ENCODE peak calls at places on chromosome 14, in seven cellular contexts. E, P, L, Y, T, Z and D are unnamed samples.

GRCh38 chr14:65750906-65751305 is 338.4 kb downstream of the FUT8 start:
- DNase-seq in P (no peak), E (no peak), Y (no peak), T (no peak), L (peak; percentile 19), Z (no peak), D (no peak)

GRCh38 chr14:42921876-42922275 is 1315.2 kb downstream of the LRFN5 start:
- DNase-seq in T (no peak), L (no peak), P (no peak), Y (no peak), Z (no peak), E (no peak), D (no peak)

GRCh38 chr14:96303981-96304380 is 48.0 kb downstream of the BDKRB1 start:
- DNase-seq in T (no peak), Z (no peak), P (no peak), Y (no peak), E (no peak), L (no peak), D (no peak)

GRCh38 chr14:25868521-25869314 is 729.1 kb downstream of the NOVA1 start:
- DNase-seq in L (no peak), T (no peak), E (no peak), Z (no peak), P (no peak), Y (no peak), D (no peak)

GRCh38 chr14:75454963-75455546 is 27.2 kb downstream of the JDP2 start:
- DNase-seq in L (peak; percentile 54), T (peak; percentile 87), P (peak; percentile 76), E (no peak), Y (no peak), Z (no peak), D (no peak)

GRCh38 chr14:76329951-76330350 is 46.0 kb upstream of the ESRRB start:
- DNase-seq in Z (no peak), T (no peak), Y (no peak), E (no peak), L (no peak), P (no peak), D (no peak)

GRCh38 chr14:65335548-65335947 is 77.0 kb upstream of the FUT8 start:
- DNase-seq in Y (no peak), E (no peak), T (peak; percentile 34), Z (no peak), P (no peak), L (no peak), D (no peak)

GRCh38 chr14:102272392-102272791 is 32.6 kb downstream of the MOK start:
- DNase-seq in Y (no peak), T (no peak), L (no peak), Z (no peak), P (peak; percentile 82), E (no peak), D (no peak)

GRCh38 chr14:104115131-104115600 is 23.2 kb upstream of the KIF26A start:
- DNase-seq in L (no peak), T (no peak), P (no peak), E (no peak), Z (no peak), Y (no peak), D (no peak)

GRCh38 chr14:61927521-61927920 is 165.3 kb downstream of the SNAPC1 start:
- DNase-seq in P (peak; percentile 81), E (no peak), T (peak; percentile 42), Y (no peak), Z (peak; percentile 52), L (peak; percentile 81), D (no peak)

GRCh38 chr14:101600336-101600890 is 39.1 kb downstream of the DIO3 start:
- DNase-seq in T (no peak), Z (no peak), E (no peak), P (no peak), L (no peak), Y (no peak), D (no peak)

GRCh38 chr14:89836830-89837469 is 117.6 kb downstream of the EFCAB11 start:
- DNase-seq in Y (no peak), E (no peak), T (no peak), Z (no peak), P (no peak), L (no peak), D (no peak)

GRCh38 chr14:89842852-89843251 is 111.7 kb downstream of the EFCAB11 start:
- DNase-seq in L (no peak), P (no peak), Z (no peak), Y (no peak), T (no peak), E (no peak), D (no peak)

GRCh38 chr14:89844508-89844907 is 110.0 kb downstream of the EFCAB11 start:
- DNase-seq in E (no peak), Z (no peak), P (peak; percentile 22), L (peak; percentile 80), T (no peak), Y (no peak), D (no peak)

GRCh38 chr14:89845346-89845745 is 109.2 kb downstream of the EFCAB11 start:
- DNase-seq in Y (no peak), L (no peak), E (no peak), P (peak; percentile 100), T (peak; percentile 83), Z (peak; percentile 92), D (no peak)

GRCh38 chr14:89841855-89842254 is 112.7 kb downstream of the EFCAB11 start:
- DNase-seq in P (no peak), Z (peak; percentile 65), E (no peak), T (no peak), L (peak; percentile 61), Y (no peak), D (peak; percentile 56)
- H2BK5ac ChIP-seq in P (peak overlapping the region; percentile 29), Z (no peak overlapping the region), E (no peak overlapping the region), T (no peak overlapping the region), L (no peak overlapping the region), Y (no peak overlapping the region), D (no peak overlapping the region)

GRCh38 chr14:34175574-34175973 is 224.7 kb upstream of the EGLN3 start:
- DNase-seq in Y (no peak), L (no peak), P (no peak), Z (no peak), T (no peak), E (no peak), D (no peak)

GRCh38 chr14:34179723-34180122 is 228.8 kb upstream of the EGLN3 start:
- DNase-seq in T (no peak), P (no peak), L (no peak), Z (no peak), E (no peak), Y (no peak), D (no peak)

GRCh38 chr14:34174973-34175372 is 224.1 kb upstream of the EGLN3 start:
- DNase-seq in E (no peak), P (no peak), Z (no peak), Y (no peak), T (no peak), L (no peak), D (no peak)

GRCh38 chr14:34181308-34181707 is 230.4 kb upstream of the EGLN3 start:
- DNase-seq in Z (no peak), L (peak; percentile 21), E (no peak), P (no peak), T (no peak), Y (no peak), D (no peak)

DNA sequence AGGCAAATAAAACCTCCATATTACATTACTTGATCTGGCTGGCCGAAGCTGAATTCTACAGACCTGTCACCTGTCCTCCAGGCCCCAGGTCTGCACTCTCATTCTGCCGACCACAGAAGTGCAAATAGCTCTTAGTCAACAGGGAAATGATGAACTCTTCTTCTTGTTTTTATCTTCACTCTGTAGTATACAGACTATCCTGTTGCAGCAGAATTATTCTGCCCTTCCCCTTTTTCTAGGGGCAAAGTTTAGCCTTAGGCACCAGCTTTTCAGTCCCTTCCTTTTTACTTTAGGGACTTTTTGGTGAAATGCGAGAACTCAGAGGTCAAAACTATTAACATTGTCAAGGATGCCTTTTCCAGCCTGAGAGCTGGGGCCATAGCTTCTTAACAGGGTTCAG is 229.6 kb upstream of the EGLN3 start:
- DNase-seq in Z (no peak), P (no peak), E (no peak), Y (no peak), T (no peak), L (no peak), D (no peak)
- H2BK5ac ChIP-seq in Z (no peak overlapping the region), P (no peak overlapping the region), E (no peak overlapping the region), Y (no peak overlapping the region), T (no peak overlapping the region), L (no peak overlapping the region), D (no peak overlapping the region)

DNA sequence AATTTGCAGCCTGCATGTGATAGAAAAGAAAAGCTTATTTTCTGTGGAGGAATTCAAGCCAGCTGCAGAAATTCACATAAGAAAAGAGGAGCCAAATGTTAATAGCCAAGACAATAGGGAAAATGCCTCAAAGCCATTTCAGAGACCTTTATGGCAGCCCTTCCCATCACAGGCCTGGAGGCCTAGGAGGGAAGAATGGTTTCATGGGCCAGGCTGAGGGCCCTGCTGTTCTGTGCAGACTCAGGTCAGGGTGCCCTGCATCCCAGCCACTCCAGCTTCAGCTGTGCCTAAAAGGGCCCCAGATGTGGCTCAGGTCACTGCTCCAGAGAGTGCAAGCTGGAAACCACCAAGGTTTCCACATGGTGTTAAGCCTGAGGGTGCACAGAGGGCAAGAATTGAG is 21.2 kb upstream of the CCDC88C start:
- DNase-seq in L (no peak), Y (no peak), P (no peak), E (no peak), Z (no peak), T (no peak), D (no peak)
- H2BK5ac ChIP-seq in L (no peak overlapping the region), Y (no peak overlapping the region), P (no peak overlapping the region), E (no peak overlapping the region), Z (no peak overlapping the region), T (no peak overlapping the region), D (no peak overlapping the region)

GRCh38 chr14:36514278-36515104 is 5.5 kb downstream of the NKX2-1 start:
- DNase-seq in L (peak; percentile 70), P (no peak), Y (no peak), E (peak; percentile 63), Z (no peak), T (no peak), D (no peak)

GRCh38 chr14:36516719-36517241 is 3.3 kb downstream of the NKX2-1 start:
- DNase-seq in Z (no peak), P (no peak), E (peak; percentile 50), Y (no peak), L (peak; percentile 14), T (no peak), D (no peak)

GRCh38 chr14:36515105-36515593 is 4.9 kb downstream of the NKX2-1 start:
- DNase-seq in E (peak; percentile 48), Y (no peak), L (no peak), P (no peak), Z (no peak), T (no peak), D (peak; percentile 68)

GRCh38 chr14:36517242-36518030 is 2.6 kb downstream of the NKX2-1 start:
- DNase-seq in P (no peak), L (peak; percentile 25), T (no peak), Y (no peak), Z (no peak), E (peak; percentile 66), D (peak; percentile 61)

DNA sequence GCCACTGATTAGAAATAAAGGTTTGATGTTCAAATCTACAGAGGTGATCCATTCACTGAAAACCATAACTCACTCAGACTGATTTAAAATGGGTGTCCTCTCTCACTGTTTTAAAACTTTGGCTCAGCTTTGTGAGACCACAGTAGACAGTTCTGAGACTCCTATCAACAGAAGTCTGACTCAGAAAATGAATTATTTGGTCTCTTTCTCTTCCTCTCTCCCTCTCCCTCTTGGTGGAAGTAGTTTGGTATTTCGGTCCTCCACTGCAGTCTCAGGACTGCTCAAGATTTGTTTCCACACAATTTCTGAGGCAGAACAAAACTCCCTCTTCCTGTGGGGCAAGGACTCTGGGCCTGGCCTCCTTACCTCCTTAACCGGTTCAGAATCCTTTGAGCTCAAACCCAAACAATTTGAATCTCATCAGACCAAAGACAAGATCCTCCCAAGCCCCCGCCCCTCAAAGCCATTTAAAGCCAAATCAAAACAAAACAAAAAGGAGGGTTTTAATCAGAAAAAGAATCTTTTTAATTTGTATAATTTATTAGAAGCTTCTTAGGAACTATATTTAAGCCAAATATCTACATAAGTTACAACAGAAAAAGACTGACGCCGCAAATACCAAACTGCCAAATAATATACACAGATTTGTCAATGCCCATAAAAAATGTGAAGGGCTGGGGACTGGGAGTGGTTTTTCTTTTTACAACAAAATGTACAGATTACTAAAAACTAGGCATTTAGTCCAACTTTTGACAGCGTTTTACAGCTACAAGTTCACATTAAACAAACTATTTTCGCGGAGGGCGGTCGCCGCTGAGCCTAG is 3.9 kb downstream of the NKX2-1 start:
- DNase-seq in P (no peak), E (no peak), L (peak; percentile 21), T (no peak), Y (no peak), Z (no peak), D (no peak)
- H2BK5ac ChIP-seq in P (no peak overlapping the region), E (no peak overlapping the region), L (no peak overlapping the region), T (no peak overlapping the region), Y (no peak overlapping the region), Z (no peak overlapping the region), D (no peak overlapping the region)